ENCODE peak calls at places on chromosomes 3 and 15, in ten cellular contexts. One of them, this sample, is unnamed.

GRCh38 chr3:162601101-162601670 is 1104.6 kb downstream of the OTOL1 start:
- DNase-seq in transverse colon: no peak
- DNase-seq in kidney: no peak
- DNase-seq in PC-3: no peak
- DNase-seq in psoas muscle: no peak
- DNase-seq in tibial nerve: no peak
- DNase-seq in fibroblast of pulmonary artery: no peak
- DNase-seq in ovary: no peak
- DNase-seq in AG04450: no peak
- DNase-seq in lower lobe of right lung: no peak
- DNase-seq in this sample: no peak

GRCh38 chr3:129023909-129024308 is 22.8 kb downstream of the EFCC1 start:
- DNase-seq in psoas muscle: no peak
- DNase-seq in fibroblast of pulmonary artery: peak
- DNase-seq in lower lobe of right lung: no peak
- DNase-seq in ovary: no peak
- DNase-seq in tibial nerve: no peak
- DNase-seq in kidney: no peak
- DNase-seq in transverse colon: no peak
- DNase-seq in AG04450: no peak
- DNase-seq in PC-3: peak
- DNase-seq in this sample: no peak

GRCh38 chr15:60928210-60928609 is 300.9 kb downstream of the RORA start:
- DNase-seq in lower lobe of right lung: no peak
- DNase-seq in psoas muscle: no peak
- DNase-seq in kidney: no peak
- DNase-seq in transverse colon: no peak
- DNase-seq in AG04450: no peak
- DNase-seq in PC-3: no peak
- DNase-seq in tibial nerve: no peak
- DNase-seq in ovary: no peak
- DNase-seq in fibroblast of pulmonary artery: no peak
- DNase-seq in this sample: no peak

GRCh38 chr3:111547645-111548044 is 5.6 kb downstream of the CD96 start:
- DNase-seq in psoas muscle: no peak
- DNase-seq in lower lobe of right lung: no peak
- DNase-seq in ovary: no peak
- DNase-seq in kidney: no peak
- DNase-seq in tibial nerve: no peak
- DNase-seq in PC-3: no peak
- DNase-seq in transverse colon: peak
- DNase-seq in fibroblast of pulmonary artery: no peak
- DNase-seq in AG04450: no peak
- DNase-seq in this sample: no peak

GRCh38 chr3:11626084-11626463 is 17.6 kb downstream of the VGLL4 start:
- DNase-seq in fibroblast of pulmonary artery: no peak
- DNase-seq in psoas muscle: no peak
- DNase-seq in lower lobe of right lung: no peak
- DNase-seq in PC-3: no peak
- DNase-seq in kidney: no peak
- DNase-seq in tibial nerve: no peak
- DNase-seq in transverse colon: no peak
- DNase-seq in AG04450: no peak
- DNase-seq in ovary: no peak
- DNase-seq in this sample: no peak

GRCh38 chr3:100709840-100710235 is 544 bp downstream of the TFG start:
- DNase-seq in transverse colon: peak
- DNase-seq in kidney: peak
- DNase-seq in PC-3: peak
- DNase-seq in ovary: peak
- DNase-seq in lower lobe of right lung: peak
- DNase-seq in AG04450: no peak
- DNase-seq in tibial nerve: no peak
- DNase-seq in psoas muscle: peak
- DNase-seq in fibroblast of pulmonary artery: peak
- DNase-seq in this sample: peak

GRCh38 chr15:89777821-89778380 is 1.8 kb downstream of the MESP2 start:
- DNase-seq in transverse colon: no peak
- DNase-seq in ovary: no peak
- DNase-seq in tibial nerve: no peak
- DNase-seq in kidney: peak
- DNase-seq in PC-3: no peak
- DNase-seq in AG04450: no peak
- DNase-seq in psoas muscle: no peak
- DNase-seq in lower lobe of right lung: no peak
- DNase-seq in fibroblast of pulmonary artery: no peak
- DNase-seq in this sample: no peak

GRCh38 chr3:187737401-187738088 is 7.7 kb downstream of the BCL6 start:
- DNase-seq in kidney: peak
- DNase-seq in PC-3: peak
- DNase-seq in lower lobe of right lung: peak
- DNase-seq in ovary: peak
- DNase-seq in fibroblast of pulmonary artery: peak
- DNase-seq in transverse colon: peak
- DNase-seq in AG04450: no peak
- DNase-seq in tibial nerve: peak
- DNase-seq in psoas muscle: peak
- DNase-seq in this sample: peak

GRCh38 chr3:52792961-52793695 is 1.5 kb upstream of the ITIH3 start:
- DNase-seq in kidney: no peak
- DNase-seq in fibroblast of pulmonary artery: no peak
- DNase-seq in tibial nerve: no peak
- DNase-seq in AG04450: no peak
- DNase-seq in ovary: no peak
- DNase-seq in transverse colon: no peak
- DNase-seq in PC-3: peak
- DNase-seq in psoas muscle: no peak
- DNase-seq in lower lobe of right lung: no peak
- DNase-seq in this sample: no peak

GRCh38 chr3:52791396-52791795 is 3.2 kb upstream of the ITIH3 start:
- DNase-seq in ovary: no peak
- DNase-seq in lower lobe of right lung: no peak
- DNase-seq in tibial nerve: no peak
- DNase-seq in fibroblast of pulmonary artery: no peak
- DNase-seq in kidney: no peak
- DNase-seq in PC-3: no peak
- DNase-seq in AG04450: no peak
- DNase-seq in transverse colon: no peak
- DNase-seq in psoas muscle: no peak
- DNase-seq in this sample: no peak

GRCh38 chr3:52791928-52792327 is 2.7 kb upstream of the ITIH3 start:
- DNase-seq in transverse colon: no peak
- DNase-seq in kidney: no peak
- DNase-seq in fibroblast of pulmonary artery: no peak
- DNase-seq in ovary: no peak
- DNase-seq in lower lobe of right lung: no peak
- DNase-seq in psoas muscle: no peak
- DNase-seq in PC-3: no peak
- DNase-seq in AG04450: no peak
- DNase-seq in tibial nerve: no peak
- DNase-seq in this sample: no peak

GRCh38 chr3:52793702-52794611 is 639 bp upstream of the ITIH3 start:
- DNase-seq in transverse colon: no peak
- DNase-seq in kidney: no peak
- DNase-seq in lower lobe of right lung: no peak
- DNase-seq in AG04450: no peak
- DNase-seq in psoas muscle: no peak
- DNase-seq in fibroblast of pulmonary artery: no peak
- DNase-seq in tibial nerve: no peak
- DNase-seq in ovary: no peak
- DNase-seq in PC-3: no peak
- DNase-seq in this sample: no peak

GRCh38 chr3:52792413-52792812 is 2.2 kb upstream of the ITIH3 start:
- DNase-seq in ovary: no peak
- DNase-seq in PC-3: no peak
- DNase-seq in psoas muscle: no peak
- DNase-seq in transverse colon: no peak
- DNase-seq in tibial nerve: no peak
- DNase-seq in AG04450: no peak
- DNase-seq in fibroblast of pulmonary artery: no peak
- DNase-seq in lower lobe of right lung: no peak
- DNase-seq in kidney: no peak
- DNase-seq in this sample: no peak
- TF ChIP-seq CTCF in ovary: no peak
- TF ChIP-seq CTCF in PC-3: peak
- TF ChIP-seq CTCF in psoas muscle: no peak
- TF ChIP-seq CTCF in transverse colon: no peak
- TF ChIP-seq CTCF in tibial nerve: no peak
- TF ChIP-seq CTCF in AG04450: peak
- TF ChIP-seq CTCF in fibroblast of pulmonary artery: no peak
- TF ChIP-seq CTCF in lower lobe of right lung: no peak
- TF ChIP-seq CTCF in kidney: no peak
- TF ChIP-seq CTCF in this sample: no peak

GRCh38 chr3:114411292-114411691 is 117.5 kb downstream of the TIGIT start:
- DNase-seq in PC-3: no peak
- DNase-seq in kidney: no peak
- DNase-seq in tibial nerve: no peak
- DNase-seq in lower lobe of right lung: no peak
- DNase-seq in psoas muscle: no peak
- DNase-seq in transverse colon: no peak
- DNase-seq in ovary: peak
- DNase-seq in AG04450: no peak
- DNase-seq in fibroblast of pulmonary artery: peak
- DNase-seq in this sample: peak
- H3K4me3 ChIP-seq in PC-3: no peak
- H3K4me3 ChIP-seq in kidney: no peak
- H3K4me3 ChIP-seq in tibial nerve: no peak
- H3K4me3 ChIP-seq in lower lobe of right lung: no peak
- H3K4me3 ChIP-seq in psoas muscle: no peak
- H3K4me3 ChIP-seq in transverse colon: no peak
- H3K4me3 ChIP-seq in ovary: no peak
- H3K4me3 ChIP-seq in AG04450: no peak
- H3K4me3 ChIP-seq in fibroblast of pulmonary artery: no peak
- H3K4me3 ChIP-seq in this sample: no peak

GRCh38 chr15:66409565-66410108 is 22.9 kb downstream of the MAP2K1 start:
- DNase-seq in ovary: no peak
- DNase-seq in psoas muscle: no peak
- DNase-seq in AG04450: no peak
- DNase-seq in tibial nerve: no peak
- DNase-seq in lower lobe of right lung: no peak
- DNase-seq in PC-3: no peak
- DNase-seq in fibroblast of pulmonary artery: no peak
- DNase-seq in transverse colon: no peak
- DNase-seq in kidney: no peak
- DNase-seq in this sample: no peak

GRCh38 chr15:66413555-66413954 is 26.8 kb downstream of the MAP2K1 start:
- DNase-seq in kidney: no peak
- DNase-seq in PC-3: no peak
- DNase-seq in psoas muscle: no peak
- DNase-seq in transverse colon: no peak
- DNase-seq in tibial nerve: no peak
- DNase-seq in ovary: no peak
- DNase-seq in lower lobe of right lung: no peak
- DNase-seq in fibroblast of pulmonary artery: no peak
- DNase-seq in AG04450: no peak
- DNase-seq in this sample: no peak

GRCh38 chr15:66415321-66415720 is 28.6 kb downstream of the MAP2K1 start:
- DNase-seq in fibroblast of pulmonary artery: no peak
- DNase-seq in lower lobe of right lung: no peak
- DNase-seq in kidney: no peak
- DNase-seq in psoas muscle: no peak
- DNase-seq in tibial nerve: no peak
- DNase-seq in ovary: no peak
- DNase-seq in AG04450: no peak
- DNase-seq in PC-3: no peak
- DNase-seq in transverse colon: no peak
- DNase-seq in this sample: no peak

GRCh38 chr15:66411190-66411589 is 24.5 kb downstream of the MAP2K1 start:
- DNase-seq in tibial nerve: no peak
- DNase-seq in AG04450: no peak
- DNase-seq in lower lobe of right lung: no peak
- DNase-seq in transverse colon: no peak
- DNase-seq in PC-3: no peak
- DNase-seq in fibroblast of pulmonary artery: no peak
- DNase-seq in kidney: no peak
- DNase-seq in psoas muscle: no peak
- DNase-seq in ovary: no peak
- DNase-seq in this sample: no peak

GRCh38 chr15:66412213-66412612 is 25.5 kb downstream of the MAP2K1 start:
- DNase-seq in PC-3: no peak
- DNase-seq in tibial nerve: no peak
- DNase-seq in AG04450: no peak
- DNase-seq in ovary: no peak
- DNase-seq in kidney: no peak
- DNase-seq in psoas muscle: no peak
- DNase-seq in lower lobe of right lung: no peak
- DNase-seq in fibroblast of pulmonary artery: no peak
- DNase-seq in transverse colon: no peak
- DNase-seq in this sample: no peak
- TF ChIP-seq CTCF in PC-3: no peak
- TF ChIP-seq CTCF in tibial nerve: no peak
- TF ChIP-seq CTCF in AG04450: no peak
- TF ChIP-seq CTCF in ovary: no peak
- TF ChIP-seq CTCF in kidney: no peak
- TF ChIP-seq CTCF in psoas muscle: no peak
- TF ChIP-seq CTCF in lower lobe of right lung: no peak
- TF ChIP-seq CTCF in fibroblast of pulmonary artery: no peak
- TF ChIP-seq CTCF in transverse colon: no peak
- TF ChIP-seq CTCF in this sample: no peak

GRCh38 chr15:63156086-63156707 is 1.1 kb downstream of the RPS27L start:
- DNase-seq in AG04450: no peak
- DNase-seq in PC-3: peak
- DNase-seq in kidney: no peak
- DNase-seq in fibroblast of pulmonary artery: peak
- DNase-seq in transverse colon: no peak
- DNase-seq in lower lobe of right lung: no peak
- DNase-seq in psoas muscle: no peak
- DNase-seq in tibial nerve: no peak
- DNase-seq in ovary: no peak
- DNase-seq in this sample: no peak

GRCh38 chr15:63156708-63157065 is 590 bp downstream of the RPS27L start:
- DNase-seq in fibroblast of pulmonary artery: peak
- DNase-seq in AG04450: no peak
- DNase-seq in transverse colon: peak
- DNase-seq in lower lobe of right lung: no peak
- DNase-seq in psoas muscle: no peak
- DNase-seq in kidney: no peak
- DNase-seq in PC-3: peak
- DNase-seq in ovary: peak
- DNase-seq in tibial nerve: no peak
- DNase-seq in this sample: peak

GRCh38 chr15:63157066-63157890 is at the start of gene RPS27L:
- DNase-seq in ovary: peak
- DNase-seq in PC-3: peak
- DNase-seq in psoas muscle: peak
- DNase-seq in kidney: peak
- DNase-seq in tibial nerve: peak
- DNase-seq in lower lobe of right lung: peak
- DNase-seq in AG04450: peak
- DNase-seq in fibroblast of pulmonary artery: peak
- DNase-seq in transverse colon: peak
- DNase-seq in this sample: peak

GRCh38 chr15:63157891-63158431 is 684 bp upstream of the RPS27L start:
- DNase-seq in PC-3: peak
- DNase-seq in tibial nerve: no peak
- DNase-seq in AG04450: peak
- DNase-seq in fibroblast of pulmonary artery: peak
- DNase-seq in ovary: peak
- DNase-seq in kidney: no peak
- DNase-seq in transverse colon: peak
- DNase-seq in lower lobe of right lung: no peak
- DNase-seq in psoas muscle: no peak
- DNase-seq in this sample: peak

DNA sequence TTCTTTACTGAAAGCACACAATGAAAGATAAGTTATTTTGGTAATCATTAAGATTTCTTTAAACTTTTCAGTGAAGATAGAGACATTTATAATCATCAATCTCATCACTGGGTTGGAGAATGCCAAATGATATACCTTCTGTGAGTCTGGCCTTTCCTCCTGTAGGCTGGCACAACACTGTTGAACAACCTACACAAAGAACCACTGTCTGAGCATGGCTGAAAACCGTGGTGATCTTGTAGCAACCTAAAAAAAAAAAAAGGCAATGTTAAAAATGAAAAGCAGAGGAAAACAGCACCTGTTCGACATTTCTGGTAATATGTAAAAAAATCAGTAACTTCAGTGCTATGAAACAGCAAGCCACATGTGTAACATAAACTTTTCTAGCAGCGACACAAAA is 1.8 kb downstream of the RPS27L start:
- DNase-seq in AG04450: no peak
- DNase-seq in psoas muscle: no peak
- DNase-seq in fibroblast of pulmonary artery: no peak
- DNase-seq in tibial nerve: no peak
- DNase-seq in transverse colon: no peak
- DNase-seq in kidney: no peak
- DNase-seq in PC-3: no peak
- DNase-seq in lower lobe of right lung: no peak
- DNase-seq in ovary: no peak
- DNase-seq in this sample: no peak
- H3K4me3 ChIP-seq in AG04450: peak
- H3K4me3 ChIP-seq in psoas muscle: peak
- H3K4me3 ChIP-seq in fibroblast of pulmonary artery: peak
- H3K4me3 ChIP-seq in tibial nerve: peak
- H3K4me3 ChIP-seq in transverse colon: peak
- H3K4me3 ChIP-seq in kidney: peak
- H3K4me3 ChIP-seq in PC-3: peak
- H3K4me3 ChIP-seq in lower lobe of right lung: peak
- H3K4me3 ChIP-seq in ovary: no peak
- H3K4me3 ChIP-seq in this sample: peak